ENCODE peak calls at places on chromosomes 12 and 14, in seven cellular contexts. Y is prostate gland; J is fibroblast of lung; K is choroid plexus epithelial cell; C is CD8-positive, alpha-beta T cell; L is NB4; F is transverse colon. N is an unnamed sample.

GRCh38 chr14:54447231-54447692 is 6.1 kb upstream of the CNIH1 start:
- DNase-seq in Y (no peak), J (no peak), K (peak; percentile 89), C (no peak), L (peak; percentile 93), F (peak; percentile 78), N (no peak)

GRCh38 chr14:79587875-79588274 is 623.4 kb downstream of the DIO2 start:
- DNase-seq in K (no peak), C (no peak), Y (no peak), F (no peak), L (no peak), J (no peak), N (no peak)

GRCh38 chr12:53789570-53789969 is 37.8 kb upstream of the CISTR start:
- DNase-seq in J (no peak), K (no peak), Y (no peak), L (no peak), C (no peak), F (no peak), N (no peak)

GRCh38 chr12:52059582-52060497 is 8.6 kb downstream of the NR4A1 start:
- DNase-seq in J (no peak), K (no peak), C (no peak), Y (no peak), L (no peak), F (peak; percentile 35), N (peak; percentile 59)

GRCh38 chr14:26719514-26719913 is 121.7 kb upstream of the NOVA1 start:
- DNase-seq in L (no peak), F (no peak), J (peak; percentile 83), Y (no peak), C (no peak), K (peak; percentile 11), N (no peak)

GRCh38 chr12:107329569-107330324 is 236.4 kb upstream of the CRY1 start:
- DNase-seq in F (no peak), K (peak; percentile 67), C (no peak), Y (no peak), J (peak; percentile 49), L (peak; percentile 71), N (no peak)

GRCh38 chr14:92948647-92949046 is 25.7 kb downstream of the CHGA start:
- DNase-seq in F (no peak), L (no peak), C (no peak), J (no peak), K (no peak), Y (no peak), N (no peak)

GRCh38 chr12:51793201-51793600 is 55.3 kb downstream of the FIGNL2 start:
- DNase-seq in Y (no peak), C (no peak), F (no peak), K (no peak), J (peak; percentile 84), L (no peak), N (no peak)

GRCh38 chr12:27940756-27941402 is 31.7 kb downstream of the PTHLH start:
- DNase-seq in F (peak; percentile 76), K (peak; percentile 92), Y (peak; percentile 58), C (peak; percentile 63), J (peak; percentile 67), L (peak; percentile 91), N (peak; percentile 61)

GRCh38 chr14:22168092-22168955 is 420.7 kb downstream of the DAD1 start:
- DNase-seq in K (peak; percentile 65), Y (no peak), C (no peak), L (peak; percentile 25), F (no peak), J (no peak), N (no peak)

GRCh38 chr14:69244946-69245345 is 15.0 kb upstream of the GALNT16 start:
- DNase-seq in J (no peak), K (no peak), C (no peak), F (no peak), Y (no peak), L (no peak), N (no peak)

GRCh38 chr14:44405350-44405619 is 101.8 kb downstream of the FSCB start:
- DNase-seq in J (no peak), F (no peak), C (no peak), K (no peak), L (no peak), Y (no peak), N (no peak)

GRCh38 chr14:81402123-81402495 is 2.0 kb upstream of the STON2 start:
- DNase-seq in K (peak; percentile 41), Y (no peak), L (peak; percentile 37), C (no peak), J (peak; percentile 75), F (no peak), N (no peak)

GRCh38 chr14:68966872-68967301 is 12.2 kb downstream of the ACTN1 start:
- DNase-seq in L (no peak), F (no peak), C (peak; percentile 4), Y (peak; percentile 42), J (no peak), K (no peak), N (peak; percentile 40)

GRCh38 chr14:75191100-75191499 is 14.7 kb upstream of the TMED10 start:
- DNase-seq in J (no peak), F (no peak), Y (no peak), C (no peak), L (no peak), K (no peak), N (no peak)

GRCh38 chr14:45034730-45035129 is 49.2 kb upstream of the PRPF39 start:
- DNase-seq in K (no peak), Y (no peak), J (no peak), L (no peak), F (no peak), C (no peak), N (no peak)

GRCh38 chr14:92176476-92176875 is 54.7 kb downstream of the CPSF2 start:
- DNase-seq in Y (no peak), K (no peak), C (no peak), J (no peak), F (no peak), L (no peak), N (no peak)

DNA sequence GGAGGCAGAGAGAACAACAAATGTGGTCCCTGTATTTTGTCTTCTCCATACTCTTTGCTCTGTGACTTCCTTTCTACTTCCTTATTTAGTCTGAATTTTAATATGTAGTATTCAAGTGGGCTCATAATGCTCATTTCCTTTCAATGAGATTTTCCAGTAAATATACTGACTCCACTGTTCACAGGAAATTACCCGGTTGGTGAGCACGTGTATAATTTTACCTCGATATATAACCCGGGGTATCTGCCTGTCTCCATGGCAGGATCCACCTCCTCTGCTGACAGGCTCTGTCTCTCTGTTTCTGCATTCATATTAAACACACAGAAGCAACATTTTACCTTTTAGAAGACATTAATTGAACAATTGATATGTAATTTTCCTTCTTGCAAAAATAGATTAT is 166.0 kb downstream of the SLC38A4 start:
- DNase-seq in K (peak; percentile 52), J (no peak), Y (no peak), F (no peak), L (peak; percentile 27), C (no peak), N (no peak)
- H3K4me3 ChIP-seq in K (no peak overlapping the region), J (no peak overlapping the region), Y (no peak overlapping the region), F (no peak overlapping the region), L (no peak overlapping the region), C (no peak overlapping the region), N (no peak overlapping the region)

DNA sequence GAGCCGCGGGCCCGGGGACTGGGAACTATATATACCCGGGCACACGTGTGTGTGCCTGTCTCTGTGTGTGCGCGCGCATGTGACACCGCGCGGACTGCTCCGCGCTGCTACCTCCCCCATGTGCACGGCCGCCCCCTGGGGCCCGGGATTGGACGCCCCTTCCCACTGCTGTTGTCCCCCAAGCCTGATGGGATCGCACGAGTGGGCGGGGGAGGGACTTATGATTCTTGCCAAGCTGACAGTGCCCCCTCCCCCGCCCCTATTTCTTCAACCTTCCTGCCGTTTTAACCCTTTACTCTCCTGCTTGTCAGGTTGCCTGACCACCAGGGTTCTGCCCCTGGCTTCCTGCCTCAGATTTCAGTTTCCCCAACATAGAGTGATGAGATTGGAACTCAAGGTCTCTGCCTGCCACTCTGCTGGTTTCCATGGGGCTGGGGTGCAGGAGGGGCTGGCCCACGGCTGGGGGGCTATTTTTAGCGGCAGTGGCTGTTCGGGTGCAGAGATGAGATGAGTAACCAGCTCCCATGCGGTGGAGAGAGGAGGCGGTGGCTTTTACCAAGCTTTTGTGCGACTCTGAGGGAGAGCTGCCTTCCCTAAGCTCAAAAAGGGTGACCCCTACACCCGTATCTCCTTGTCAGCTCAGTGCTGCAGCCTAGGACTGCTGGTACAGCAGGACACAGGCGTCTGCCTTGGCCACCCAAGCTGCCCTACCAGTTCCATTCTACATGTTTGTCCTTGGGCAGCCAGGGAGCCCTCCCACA is at the start of gene DDN:
- DNase-seq in K (peak; percentile 55), C (peak; percentile 56), Y (no peak), F (no peak), L (peak; percentile 94), J (peak; percentile 52), N (no peak)
- TF ChIP-seq CTCF in K (peak; percentile 9), C (no peak), Y (no peak), F (no peak), L (no peak), J (no peak), N (no peak)

GRCh38 chr12:91181053-91181452 is 1.6 kb downstream of the DCN start:
- DNase-seq in L (no peak), F (no peak), K (peak; percentile 66), J (peak; percentile 17), Y (no peak), C (no peak), N (no peak)

GRCh38 chr12:91179315-91179714 is 3.3 kb downstream of the DCN start:
- DNase-seq in F (no peak), K (peak; percentile 58), J (no peak), C (no peak), Y (no peak), L (no peak), N (no peak)

GRCh38 chr12:91180577-91180976 is 2.0 kb downstream of the DCN start:
- DNase-seq in Y (no peak), C (no peak), F (no peak), J (peak; percentile 86), L (no peak), K (peak; percentile 84), N (peak; percentile 20)

GRCh38 chr12:91178801-91179200 is 3.8 kb downstream of the DCN start:
- DNase-seq in F (no peak), L (no peak), C (no peak), Y (no peak), K (no peak), J (peak; percentile 27), N (no peak)

DNA sequence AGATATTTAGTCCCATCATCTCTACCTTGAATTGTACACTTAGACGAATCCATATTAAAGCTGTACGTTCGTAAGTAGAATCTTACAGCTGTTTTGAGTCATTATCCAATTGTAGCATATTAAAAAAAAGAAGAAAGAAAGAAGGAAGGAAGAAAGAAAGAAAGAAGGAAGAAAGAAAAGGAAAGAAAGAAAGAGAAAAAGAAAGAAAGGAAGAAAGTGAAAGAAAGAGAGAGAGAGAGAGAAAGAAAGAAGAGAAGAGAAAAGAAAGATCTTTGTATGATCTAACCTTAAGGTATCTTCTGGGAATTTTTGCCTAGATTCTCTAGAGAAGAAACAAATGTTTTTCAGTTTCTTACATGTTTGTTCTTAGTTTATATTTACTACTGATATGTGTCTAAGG is 2.5 kb downstream of the DCN start:
- DNase-seq in L (no peak), K (no peak), J (no peak), F (no peak), Y (no peak), C (no peak), N (no peak)
- H3K4me3 ChIP-seq in L (no peak overlapping the region), K (peak overlapping the region; percentile 64), J (peak overlapping the region; percentile 94), F (peak overlapping the region; percentile 16), Y (peak overlapping the region; percentile 2), C (no peak overlapping the region), N (peak overlapping the region; percentile 51)

DNA sequence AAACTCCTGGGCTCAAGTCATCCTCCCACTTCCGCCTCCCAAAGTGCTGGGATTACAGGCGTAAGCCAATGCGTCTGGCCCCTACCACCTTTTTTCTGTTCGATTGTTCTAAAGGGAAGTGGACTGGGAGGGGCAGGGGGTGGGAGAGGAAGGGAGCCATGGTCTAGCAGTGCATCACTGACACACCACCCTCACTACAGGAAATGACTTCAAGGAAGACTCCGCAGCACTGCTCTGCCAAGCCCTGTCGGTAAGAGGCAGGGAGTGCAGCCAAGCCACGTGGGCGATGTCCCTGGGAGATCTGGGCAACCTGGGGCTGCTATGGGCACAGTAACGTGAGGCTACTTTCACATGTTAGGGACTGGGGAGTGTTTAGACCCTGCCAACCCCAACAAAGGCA is 18.0 kb downstream of the LRRC74A start:
- DNase-seq in J (peak; percentile 39), L (peak; percentile 42), F (peak; percentile 31), C (peak; percentile 50), K (peak; percentile 44), Y (no peak), N (peak; percentile 68)
- TF ChIP-seq CTCF in J (no peak), L (no peak), F (no peak), C (peak; percentile 38), K (peak; percentile 26), Y (no peak), N (no peak)

N was measured in heart right ventricle.